ENCODE peak calls at places on chromosome 7, in eight cellular contexts. T is psoas muscle; Q is RWPE1; P is cardiac fibroblast; A is AG04450; M is CD8-positive, alpha-beta T cell; R is GM13976; S is AG09309. L is an unnamed sample.

GRCh38 chr7:33421384-33421783 is 292.0 kb downstream of the BBS9 start:
- DNase-seq in Q (no peak), P (peak), S (no peak), M (no peak), A (peak), R (no peak), T (no peak), L (no peak)

GRCh38 chr7:49717547-49717946 is 55.9 kb upstream of the VWC2 start:
- DNase-seq in A (no peak), P (no peak), Q (no peak), M (no peak), S (no peak), T (no peak), R (no peak), L (no peak)

GRCh38 chr7:64887756-64888508 is 15.1 kb upstream of the ZNF273 start:
- DNase-seq in M (peak), R (peak), S (no peak), P (no peak), T (no peak), Q (no peak), A (no peak), L (no peak)

GRCh38 chr7:106042196-106042611 is 69.9 kb downstream of the SYPL1 start:
- DNase-seq in R (no peak), M (no peak), T (no peak), S (no peak), Q (no peak), A (no peak), P (no peak), L (no peak)

GRCh38 chr7:25857376-25858067 is 294.5 kb upstream of the NFE2L3 start:
- DNase-seq in A (no peak), M (no peak), T (peak), Q (peak), R (no peak), S (no peak), P (peak), L (no peak)

GRCh38 chr7:105399043-105399725 is 10.5 kb upstream of the SRPK2 start:
- DNase-seq in P (peak), R (no peak), S (no peak), A (no peak), M (no peak), Q (no peak), T (no peak), L (no peak)

GRCh38 chr7:28176645-28177044 is 4.0 kb downstream of the JAZF1 start:
- DNase-seq in Q (no peak), S (no peak), T (no peak), M (no peak), R (no peak), A (no peak), P (no peak), L (no peak)

GRCh38 chr7:137687556-137688280 is 159.1 kb downstream of the DGKI start:
- DNase-seq in T (no peak), A (no peak), M (no peak), Q (no peak), R (no peak), P (peak), S (no peak), L (no peak)

GRCh38 chr7:114879554-114879953 is 42.3 kb upstream of the MDFIC start:
- DNase-seq in M (no peak), S (peak), R (no peak), T (no peak), Q (no peak), A (peak), P (peak), L (no peak)

GRCh38 chr7:113768256-113768847 is 150.5 kb downstream of the PPP1R3A start:
- DNase-seq in M (no peak), P (peak), S (no peak), R (no peak), T (no peak), A (no peak), Q (no peak), L (no peak)

GRCh38 chr7:129530881-129531391 is 28.6 kb downstream of the SMKR1 start:
- DNase-seq in S (no peak), M (no peak), R (no peak), P (peak), Q (peak), A (peak), T (no peak), L (no peak)

DNA sequence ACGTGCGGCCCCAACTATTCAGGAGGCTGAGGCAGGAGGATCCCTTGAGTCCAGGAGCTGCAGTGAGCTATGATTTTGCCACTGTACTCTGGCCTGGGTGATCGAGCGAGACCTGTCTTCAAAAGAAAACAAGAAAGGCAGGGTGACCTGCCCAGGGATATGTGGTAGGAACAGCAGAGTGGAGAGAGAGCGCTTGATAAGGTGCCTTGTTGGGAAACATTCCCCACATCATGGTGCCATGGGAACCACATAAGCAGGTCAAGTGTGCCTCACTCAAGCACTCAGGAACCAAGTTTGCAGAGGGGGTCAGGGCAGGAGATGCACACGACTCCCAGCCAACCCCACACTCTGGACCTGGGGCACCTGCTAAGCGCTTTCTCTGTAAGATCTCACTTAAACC is 37.3 kb downstream of the PVRIG start:
- DNase-seq in Q (no peak), S (no peak), T (no peak), M (no peak), P (no peak), R (no peak), A (no peak), L (no peak)
- TF ChIP-seq CTCF in Q (no peak), S (no peak), T (no peak), M (no peak), P (no peak), R (no peak), A (no peak), L (no peak)

DNA sequence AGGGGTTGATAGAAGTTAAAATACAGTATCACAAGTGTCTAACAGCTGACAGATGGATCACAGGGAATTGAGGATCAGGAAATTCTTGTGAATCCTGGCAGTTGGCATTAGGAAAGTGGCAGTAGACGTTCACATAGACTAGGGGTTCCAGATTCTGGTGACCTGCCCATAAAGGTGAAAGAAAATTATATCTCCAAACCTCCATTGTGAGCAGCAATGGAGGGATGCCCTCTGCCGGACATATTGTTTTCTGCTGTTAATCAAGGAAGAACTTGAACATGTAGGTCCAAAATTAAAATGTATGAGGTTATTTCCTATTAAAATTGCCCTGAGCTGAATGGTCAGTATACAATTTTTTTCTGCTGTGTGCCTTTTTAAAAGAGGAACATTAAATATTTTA is 5.1 kb downstream of the NME8 start:
- DNase-seq in P (peak), M (no peak), Q (no peak), S (no peak), A (no peak), T (no peak), R (peak), L (no peak)
- TF ChIP-seq CTCF in P (peak), M (no peak), Q (peak), S (peak), A (no peak), T (no peak), R (no peak), L (peak)

GRCh38 chr7:37831214-37831613 is 17.2 kb upstream of the NME8 start:
- DNase-seq in S (no peak), Q (no peak), M (no peak), P (no peak), A (no peak), T (no peak), R (no peak), L (no peak)

GRCh38 chr7:37832194-37832593 is 16.2 kb upstream of the NME8 start:
- DNase-seq in Q (peak), M (no peak), R (peak), T (peak), A (no peak), P (peak), S (no peak), L (no peak)

GRCh38 chr7:37833107-37833817 is 15.1 kb upstream of the NME8 start:
- DNase-seq in S (peak), P (peak), M (peak), Q (peak), A (no peak), T (peak), R (peak), L (no peak)

DNA sequence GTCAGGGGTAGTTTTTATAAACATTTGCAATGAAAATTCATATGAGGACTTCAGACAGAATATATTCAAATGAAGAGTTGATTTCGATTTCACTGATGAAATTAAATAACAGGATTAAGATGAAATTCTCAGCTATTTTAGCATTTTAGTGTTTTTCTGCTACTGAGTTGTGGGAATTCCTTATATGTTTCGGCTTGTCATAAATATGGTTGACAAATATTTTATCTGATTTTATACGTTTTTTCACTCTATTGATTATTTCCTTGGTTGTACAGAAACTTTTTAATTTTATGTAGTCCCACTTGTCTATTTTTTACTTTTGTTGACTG is 14.6 kb upstream of the NME8 start:
- DNase-seq in A (no peak), P (no peak), Q (no peak), S (no peak), T (no peak), R (no peak), M (no peak), L (no peak)
- TF ChIP-seq CTCF in A (no peak), P (no peak), Q (peak), S (no peak), T (no peak), R (no peak), M (peak), L (no peak)

DNA sequence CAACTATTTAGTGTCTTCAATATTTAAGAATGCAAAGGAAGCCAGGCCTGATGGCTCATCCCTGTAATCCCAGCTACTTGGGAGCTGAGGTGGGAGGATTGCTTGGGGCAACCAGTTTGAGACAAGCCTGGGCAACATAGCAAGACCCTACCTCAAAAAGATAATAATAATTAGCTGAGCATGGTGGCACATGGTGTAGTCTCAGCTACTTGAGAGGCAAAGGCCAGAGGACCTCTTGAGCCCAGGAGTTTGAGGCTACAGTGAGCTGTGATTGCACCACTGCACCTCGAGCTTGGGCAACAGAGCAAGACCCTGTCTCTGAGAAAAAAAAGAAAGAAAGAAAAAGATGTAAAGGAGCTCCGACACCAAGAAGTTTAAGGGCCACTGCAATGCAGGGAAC is 60.1 kb upstream of the PODXL start:
- DNase-seq in Q (no peak), A (no peak), T (no peak), P (no peak), M (no peak), S (no peak), R (no peak), L (no peak)
- TF ChIP-seq CTCF in Q (no peak), A (no peak), T (no peak), P (no peak), M (no peak), S (no peak), R (no peak), L (no peak)

DNA sequence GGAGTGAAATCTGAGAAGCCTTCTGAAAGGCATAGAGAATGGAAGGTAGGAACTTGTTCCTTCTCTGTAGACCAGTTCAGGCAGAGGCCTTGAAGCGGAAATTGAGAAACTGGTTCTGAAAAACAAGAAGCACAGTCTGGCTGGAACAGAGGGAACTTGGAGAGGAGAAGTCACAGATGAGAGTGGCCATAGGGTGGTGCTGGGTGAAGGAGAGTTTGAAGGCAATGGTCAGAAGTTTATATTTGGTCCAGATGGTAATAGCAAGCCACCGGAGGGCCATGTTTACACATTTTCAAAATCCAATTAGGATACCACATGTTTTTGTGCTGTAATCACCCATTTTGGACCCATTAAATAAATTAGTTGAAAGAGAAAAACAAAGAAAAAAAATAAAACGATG is 692.5 kb downstream of the INHBA start:
- DNase-seq in Q (no peak), S (peak), M (no peak), A (no peak), T (peak), P (no peak), R (no peak), L (no peak)
- TF ChIP-seq CTCF in Q (no peak), S (peak), M (no peak), A (no peak), T (no peak), P (no peak), R (no peak), L (no peak)

GRCh38 chr7:102917436-102918353 is 4.9 kb downstream of the LRRC17 start:
- DNase-seq in M (no peak), T (no peak), Q (no peak), P (no peak), S (no peak), R (no peak), A (no peak), L (no peak)
- TF ChIP-seq CTCF in M (no peak), T (no peak), Q (no peak), P (no peak), S (no peak), R (no peak), A (no peak), L (no peak)

GRCh38 chr7:131640686-131641085 is 84.3 kb upstream of the PODXL start:
- DNase-seq in A (no peak), R (no peak), Q (no peak), T (no peak), M (no peak), S (no peak), P (no peak), L (no peak)

GRCh38 chr7:131638641-131639430 is 82.4 kb upstream of the PODXL start:
- DNase-seq in S (no peak), Q (no peak), A (no peak), M (no peak), T (no peak), R (no peak), P (no peak), L (no peak)

GRCh38 chr7:131633342-131633843 is 77.0 kb upstream of the PODXL start:
- DNase-seq in S (peak), T (no peak), M (no peak), Q (no peak), A (no peak), P (peak), R (no peak), L (no peak)

GRCh38 chr7:131636092-131636491 is 79.7 kb upstream of the PODXL start:
- DNase-seq in A (no peak), S (no peak), Q (no peak), R (no peak), T (peak), M (no peak), P (no peak), L (no peak)

DNA sequence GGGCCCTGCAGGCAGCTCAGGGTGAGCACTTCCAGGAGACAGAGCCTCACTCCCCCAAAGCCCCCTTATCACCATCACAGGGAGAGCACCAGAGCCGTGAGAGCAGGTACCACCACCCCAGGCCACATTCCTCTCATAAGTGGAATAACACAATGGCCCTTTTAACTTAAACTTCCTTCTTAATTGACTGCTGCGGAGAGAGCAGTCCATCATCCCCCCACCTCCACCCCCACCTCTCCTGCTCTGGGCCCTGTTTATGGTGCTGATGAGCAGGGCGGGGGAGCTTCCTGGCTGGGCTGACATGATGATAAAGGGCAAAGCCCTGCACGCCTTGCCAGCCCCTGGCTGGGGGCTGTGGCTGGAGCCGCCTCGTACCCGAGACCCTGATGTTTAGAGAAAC is 81.4 kb upstream of the PODXL start:
- DNase-seq in A (no peak), P (no peak), Q (no peak), S (no peak), M (no peak), R (no peak), T (no peak), L (no peak)
- TF ChIP-seq CTCF in A (no peak), P (no peak), Q (no peak), S (no peak), M (no peak), R (no peak), T (no peak), L (no peak)

DNA sequence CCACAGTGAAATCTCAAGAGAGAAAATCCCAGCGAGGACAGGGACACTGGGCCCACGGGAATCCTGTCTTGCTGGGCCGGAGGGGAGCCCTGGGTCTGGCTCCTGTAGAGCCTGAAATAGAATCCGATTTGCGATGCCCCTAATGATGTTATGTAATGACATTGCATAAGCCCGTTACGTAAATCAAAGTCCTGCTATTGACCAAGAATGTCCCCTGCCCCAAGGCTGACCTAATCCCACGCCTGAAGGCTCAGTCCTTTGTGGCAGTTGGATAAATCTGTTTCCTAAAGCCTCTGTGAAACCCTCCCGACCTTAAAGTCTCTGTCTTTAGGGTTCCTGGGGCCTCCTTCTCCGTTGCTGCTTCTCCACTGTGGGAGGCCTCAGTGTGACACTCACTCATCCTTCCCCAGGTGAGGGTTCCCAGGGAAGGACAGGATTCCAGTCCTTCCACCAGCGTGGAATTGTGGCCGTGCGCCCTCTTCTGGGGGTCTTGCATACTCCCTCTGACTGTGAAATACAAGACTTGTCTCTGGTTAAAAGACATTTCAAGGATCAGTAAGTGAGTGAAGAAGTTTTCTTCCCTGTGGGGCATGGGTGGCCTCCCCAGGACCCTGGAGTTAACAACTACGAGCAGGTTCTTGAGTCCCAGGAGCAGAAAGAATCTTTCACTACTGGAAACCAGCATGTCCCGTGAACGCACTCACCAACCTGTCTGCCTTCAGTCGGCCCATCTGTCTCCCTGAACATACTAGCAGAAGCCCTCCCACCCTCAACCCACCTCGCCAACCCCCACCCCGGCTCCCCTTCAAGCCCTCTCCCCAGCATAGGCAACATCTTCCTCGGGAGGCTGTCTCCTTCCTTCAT is 19.8 kb downstream of the ZNF467 start:
- DNase-seq in R (no peak), M (no peak), A (no peak), S (no peak), Q (no peak), P (peak), T (no peak), L (peak)
- TF ChIP-seq CTCF in R (no peak), M (no peak), A (peak), S (peak), Q (peak), P (peak), T (peak), L (peak)

GRCh38 chr7:68421712-68422111 is 1176.6 kb upstream of the AUTS2 start:
- DNase-seq in T (no peak), S (no peak), M (no peak), R (no peak), Q (no peak), A (no peak), P (no peak), L (no peak)
- TF ChIP-seq CTCF in T (no peak), S (no peak), M (no peak), R (no peak), Q (no peak), A (no peak), P (no peak), L (no peak)

L was measured in progenitor cell of endocrine pancreas.